ENCODE peak calls at places on chromosomes 13 and 19, in ten cellular contexts. J is cardiac muscle cell; E is activated naive CD4-positive, alpha-beta T cell treated with anti-CD3 and anti-CD28 coated beads, Interleukin-2, amount 10 ng/mL, durations not matched to agents 7 days and 5 days; F is CD8-positive, alpha-beta T cell; H is non-pigmented ciliary epithelial cell; Z is fibroblast of mammary gland; Q is activated B cell treated with CpG ODN at 0.5 μM for 24 hours; W is tibial artery; C is astrocyte of the hippocampus; Y is activated CD4-positive, alpha-beta T cell treated with anti-CD3 and anti-CD28 coated beads, Interleukin-2, amount 50 U/mL, for 4 hours. R is an unnamed sample.

GRCh38 chr13:33259296-33259695 is 26.3 kb downstream of the STARD13 start:
- DNase-seq in J (no peak), E (no peak), F (no peak), H (no peak), Z (peak), Q (no peak), W (no peak), C (no peak), Y (no peak), R (no peak)

GRCh38 chr19:50978772-50979390 is 4.8 kb downstream of the KLK7 start:
- DNase-seq in J (no peak), E (no peak), F (no peak), H (no peak), Z (no peak), Q (no peak), W (no peak), C (no peak), Y (no peak), R (no peak)

GRCh38 chr13:45847554-45848224 is 3.9 kb downstream of the SIAH3 start:
- DNase-seq in J (peak), E (peak), F (peak), H (peak), Z (no peak), Q (no peak), W (peak), C (peak), Y (no peak), R (peak)

GRCh38 chr13:42533336-42533591 is 40.7 kb upstream of the TNFSF11 start:
- DNase-seq in J (no peak), E (no peak), F (no peak), H (no peak), Z (no peak), Q (no peak), W (no peak), C (no peak), Y (no peak), R (no peak)

GRCh38 chr13:109699628-109700071 is 86.7 kb downstream of the IRS2 start:
- DNase-seq in J (no peak), E (no peak), F (no peak), H (no peak), Z (no peak), Q (no peak), W (no peak), C (no peak), Y (no peak), R (no peak)

GRCh38 chr19:47158879-47159509 is 28.4 kb downstream of the SAE1 start:
- DNase-seq in J (peak), E (peak), F (peak), H (no peak), Z (no peak), Q (no peak), W (no peak), C (peak), Y (peak), R (peak)

GRCh38 chr19:18170714-18171255 is 2.8 kb upstream of the IFI30 start:
- DNase-seq in J (peak), E (no peak), F (no peak), H (no peak), Z (peak), Q (peak), W (peak), C (no peak), Y (no peak), R (no peak)

GRCh38 chr19:34853369-34853768 is 73.3 kb upstream of the ZNF30 start:
- DNase-seq in J (no peak), E (no peak), F (no peak), H (no peak), Z (no peak), Q (no peak), W (no peak), C (no peak), Y (no peak), R (no peak)

GRCh38 chr13:45537506-45537905 is 72.8 kb downstream of the COG3 start:
- DNase-seq in J (no peak), E (no peak), F (no peak), H (no peak), Z (peak), Q (no peak), W (no peak), C (no peak), Y (no peak), R (no peak)

GRCh38 chr19:1361601-1362384 is 21.9 kb upstream of the NDUFS7 start:
- DNase-seq in J (peak), E (no peak), F (no peak), H (peak), Z (peak), Q (no peak), W (no peak), C (peak), Y (no peak), R (no peak)

GRCh38 chr19:5369962-5370367 is 29.4 kb upstream of the PTPRS start:
- DNase-seq in J (peak), E (peak), F (peak), H (no peak), Z (peak), Q (peak), W (no peak), C (peak), Y (peak), R (no peak)

GRCh38 chr19:44585371-44586141 is 27.8 kb upstream of the IGSF23 start:
- DNase-seq in J (peak), E (no peak), F (no peak), H (no peak), Z (peak), Q (no peak), W (no peak), C (peak), Y (no peak), R (no peak)

GRCh38 chr13:102233566-102234208 is 168.2 kb downstream of the FGF14 start:
- DNase-seq in J (no peak), E (no peak), F (no peak), H (no peak), Z (peak), Q (no peak), W (no peak), C (no peak), Y (no peak), R (no peak)

R was measured in stimulated activated naive CD4-positive, alpha-beta T cell.